ENCODE peak calls at places on chromosomes 3 and 15, in six cellular contexts. N is astrocyte of the spinal cord, Q is IMR-90, B is colonic mucosa, V is NCI-H1105, C is mammary epithelial cell. A is an unnamed sample.

GRCh38 chr3:37995652-37996641 is 5.4 kb downstream of the VILL start:
- DNase-seq in N (no peak), Q (no peak), B (no peak), V (no peak), C (no peak), A (no peak)

GRCh38 chr15:79615754-79616153 is 183.6 kb downstream of the MINAR1 start:
- DNase-seq in N (no peak), Q (no peak), B (no peak), V (no peak), C (no peak), A (no peak)

GRCh38 chr3:16905704-16906103 is 20.9 kb downstream of the PLCL2 start:
- DNase-seq in N (no peak), Q (no peak), B (no peak), V (no peak), C (no peak), A (no peak)

GRCh38 chr15:73822998-73823397 is 50.4 kb upstream of the TBC1D21 start:
- DNase-seq in N (peak), Q (peak), B (no peak), V (no peak), C (peak), A (no peak)

GRCh38 chr3:89851974-89852621 is 744.7 kb downstream of the EPHA3 start:
- DNase-seq in N (peak), Q (peak), B (peak), V (no peak), C (no peak), A (no peak)

GRCh38 chr3:46931631-46932441 is 44.7 kb downstream of the CCDC12 start:
- DNase-seq in N (peak), Q (peak), B (peak), V (peak), C (no peak), A (no peak)

GRCh38 chr3:68666409-68667193 is 265.7 kb downstream of the TAFA4 start:
- DNase-seq in N (no peak), Q (no peak), B (no peak), V (no peak), C (peak), A (no peak)

GRCh38 chr3:142876417-142876816 is 12.5 kb downstream of the PCOLCE2 start:
- DNase-seq in N (no peak), Q (no peak), B (no peak), V (no peak), C (no peak), A (no peak)

GRCh38 chr3:139388961-139389551 is 391 bp downstream of the COPB2 start:
- DNase-seq in N (no peak), Q (no peak), B (no peak), V (peak), C (no peak), A (no peak)

GRCh38 chr3:33438284-33438668 is 1.9 kb downstream of the UBP1 start:
- DNase-seq in N (peak), Q (peak), B (no peak), V (no peak), C (peak), A (no peak)

GRCh38 chr3:18335202-18335601 is 89.9 kb downstream of the SATB1 start:
- DNase-seq in N (no peak), Q (no peak), B (no peak), V (no peak), C (peak), A (no peak)

A was measured in NCI-H2107.